ENCODE peak calls at places on chromosome 5, in five cellular contexts. C is H1, Y is IMR-90, W is neuronal stem cell, I is H9. E is an unnamed sample.

GRCh38 chr5:39178171-39178570 is 41.2 kb downstream of the FYB1 start:
- DNase-seq in W (no peak), C (no peak), Y (peak), I (no peak), E (no peak)

GRCh38 chr5:126000533-126000932 is 422.7 kb upstream of the GRAMD2B start:
- DNase-seq in C (no peak), W (no peak), I (no peak), Y (no peak), E (no peak)

GRCh38 chr5:131792900-131793299 is 3.9 kb downstream of the FNIP1 start:
- DNase-seq in Y (no peak), W (no peak), C (no peak), I (no peak), E (no peak)

GRCh38 chr5:14806452-14806851 is 65.1 kb downstream of the ANKH start:
- DNase-seq in Y (peak), I (no peak), C (no peak), W (no peak), E (peak)

GRCh38 chr5:163473613-163474243 is 13.3 kb downstream of the HMMR start:
- DNase-seq in W (no peak), Y (no peak), I (no peak), C (no peak), E (peak)

GRCh38 chr5:37552770-37553719 is 173.9 kb downstream of the WDR70 start:
- DNase-seq in Y (peak), I (no peak), W (no peak), C (no peak), E (peak)

GRCh38 chr5:6543346-6543730 is 89.5 kb downstream of the NSUN2 start:
- DNase-seq in Y (no peak), I (no peak), C (no peak), W (no peak), E (no peak)

GRCh38 chr5:116396700-116397099 is 177.9 kb downstream of the SEMA6A start:
- DNase-seq in Y (no peak), C (no peak), W (no peak), I (no peak), E (no peak)

GRCh38 chr5:79107020-79107796 is 4.4 kb upstream of the BHMT start:
- DNase-seq in W (no peak), C (no peak), I (no peak), Y (peak), E (peak)

GRCh38 chr5:16179511-16179935 is at the start of gene MARCHF11:
- DNase-seq in C (no peak), W (peak), Y (no peak), I (peak), E (no peak)

GRCh38 chr5:148910686-148911361 is 84.4 kb downstream of the ADRB2 start:
- DNase-seq in I (no peak), Y (peak), W (no peak), C (no peak), E (peak)

GRCh38 chr5:127757576-127757975 is 54.4 kb downstream of the CCDC192 start:
- DNase-seq in W (peak), Y (peak), C (no peak), I (no peak), E (peak)

GRCh38 chr5:88729476-88730182 is 153.4 kb downstream of the MEF2C start:
- DNase-seq in I (peak), W (peak), Y (peak), C (no peak), E (peak)

GRCh38 chr5:150661086-150661485 is at the start of gene MYOZ3:
- DNase-seq in I (peak), C (no peak), W (no peak), Y (no peak), E (no peak)

GRCh38 chr5:113202904-113203716 is 226.5 kb downstream of the DCP2 start:
- DNase-seq in Y (peak), C (no peak), I (peak), W (peak), E (peak)

GRCh38 chr5:148998174-148998797 is 64.6 kb downstream of the SH3TC2 start:
- DNase-seq in C (no peak), I (no peak), Y (peak), W (peak), E (peak)

GRCh38 chr5:80754900-80755299 is 100.1 kb upstream of the DHFR start:
- DNase-seq in W (peak), Y (peak), C (no peak), I (no peak), E (peak)

GRCh38 chr5:48192-48591 is 43.8 kb upstream of the PLEKHG4B start:
- DNase-seq in C (no peak), I (peak), Y (no peak), W (no peak), E (no peak)

GRCh38 chr5:757346-757930 is 27.1 kb downstream of the ZDHHC11B start:
- DNase-seq in C (no peak), I (peak), W (no peak), Y (no peak), E (no peak)

GRCh38 chr5:52881468-52881867 is 93.8 kb downstream of the ITGA1 start:
- DNase-seq in W (no peak), C (no peak), I (no peak), Y (no peak), E (no peak)

GRCh38 chr5:59483971-59484472 is 409.5 kb downstream of the PDE4D start:
- DNase-seq in I (no peak), W (no peak), Y (peak), C (peak), E (peak)

GRCh38 chr5:146662229-146662628 is 146.2 kb upstream of the GPR151 start:
- DNase-seq in C (no peak), Y (no peak), I (no peak), W (no peak), E (peak)

GRCh38 chr5:74314906-74315305 is 325.6 kb downstream of the ENC1 start:
- DNase-seq in W (no peak), I (no peak), C (no peak), Y (no peak), E (no peak)

GRCh38 chr5:122311888-122312669 is at the start of gene SNCAIP:
- DNase-seq in W (peak), Y (peak), C (no peak), I (peak), E (peak)

GRCh38 chr5:89572696-89573095 is 689.7 kb upstream of the MEF2C start:
- DNase-seq in Y (peak), I (no peak), C (no peak), W (no peak), E (peak)

GRCh38 chr5:180799194-180799593 is 3.4 kb downstream of the MGAT1 start:
- DNase-seq in I (peak), C (no peak), W (no peak), Y (no peak), E (no peak)

GRCh38 chr5:43036856-43037711 is 3.0 kb downstream of the ANXA2R start:
- DNase-seq in W (no peak), Y (peak), I (peak), C (no peak), E (no peak)
- H3K18ac ChIP-seq in W (no peak), Y (peak), I (no peak), C (no peak), E (peak)

GRCh38 chr5:151771259-151772028 is at the start of gene G3BP1:
- DNase-seq in Y (peak), I (peak), C (peak), W (peak), E (peak)
- H4K91ac ChIP-seq in Y (peak), I (peak), C (peak), W (peak), E (peak)

GRCh38 chr5:81767097-81767496 is 16.2 kb upstream of the SSBP2 start:
- DNase-seq in W (no peak), C (no peak), I (no peak), Y (no peak), E (no peak)
- H2AFZ ChIP-seq in W (peak), C (peak), I (no peak), Y (no peak), E (no peak)

DNA sequence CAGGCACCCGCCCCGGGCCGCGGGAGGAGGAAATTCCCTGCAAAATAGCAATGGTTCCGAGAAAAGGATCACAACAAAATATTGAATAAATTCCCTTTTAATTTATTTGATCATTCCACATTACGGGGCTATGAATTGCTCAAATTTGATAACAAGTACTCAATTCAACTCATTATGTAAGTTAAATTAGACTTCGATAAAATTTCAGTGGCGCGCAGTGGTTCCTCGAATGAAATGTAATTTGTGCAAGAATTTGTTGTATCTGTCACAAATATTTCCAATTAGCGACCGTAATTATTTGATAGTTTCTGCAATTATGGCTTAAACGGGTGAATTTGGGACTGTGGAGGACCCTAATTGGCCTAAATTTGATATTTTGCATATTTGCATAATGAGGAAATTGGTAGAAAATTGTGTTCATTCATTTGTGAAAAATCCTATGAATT is 76.0 kb upstream of the TBCA start:
- DNase-seq in W (no peak), I (no peak), C (no peak), Y (no peak), E (no peak)
- H3K18ac ChIP-seq in W (peak), I (no peak), C (no peak), Y (no peak), E (no peak)

GRCh38 chr5:33212900-33213299 is 227.9 kb upstream of the TARS1 start:
- DNase-seq in C (no peak), I (no peak), W (no peak), Y (no peak), E (no peak)
- H4K91ac ChIP-seq in C (no peak), I (no peak), W (no peak), Y (no peak), E (no peak)

GRCh38 chr5:68140763-68141162 is 74.8 kb upstream of the PIK3R1 start:
- DNase-seq in C (no peak), W (no peak), Y (no peak), I (no peak), E (no peak)
- H2AFZ ChIP-seq in C (no peak), W (no peak), Y (no peak), I (no peak), E (no peak)

GRCh38 chr5:97102010-97102470 is 40.4 kb downstream of the LIX1 start:
- DNase-seq in W (no peak), I (peak), Y (no peak), C (peak), E (no peak)
- H3K18ac ChIP-seq in W (no peak), I (no peak), Y (no peak), C (peak), E (peak)

GRCh38 chr5:65076251-65076869 is 307.6 kb downstream of the CWC27 start:
- DNase-seq in C (no peak), I (peak), Y (peak), W (no peak), E (peak)
- H4K91ac ChIP-seq in C (no peak), I (no peak), Y (peak), W (no peak), E (no peak)

DNA sequence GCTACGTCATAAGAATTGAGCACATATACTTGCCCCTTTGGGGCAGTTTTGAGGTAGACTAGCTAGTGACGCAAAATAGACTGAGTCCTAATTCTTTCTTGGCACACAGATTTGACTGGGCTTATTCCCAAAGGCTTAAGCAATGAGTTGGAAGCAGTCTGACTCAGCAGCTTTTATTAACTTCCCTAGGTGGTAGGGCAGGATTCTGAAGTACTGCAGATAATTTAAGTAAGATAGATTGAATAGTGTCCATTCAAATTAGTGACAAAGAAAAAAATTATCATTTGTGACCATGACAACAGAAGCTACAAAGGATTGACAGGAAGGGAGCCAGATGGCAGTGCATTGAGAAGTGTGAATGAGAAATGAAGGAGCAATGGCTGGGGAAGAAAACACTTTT is 649.4 kb downstream of the CDH9 start:
- DNase-seq in I (no peak), C (no peak), Y (no peak), W (no peak), E (no peak)
- H2AFZ ChIP-seq in I (no peak), C (peak), Y (no peak), W (peak), E (no peak)

DNA sequence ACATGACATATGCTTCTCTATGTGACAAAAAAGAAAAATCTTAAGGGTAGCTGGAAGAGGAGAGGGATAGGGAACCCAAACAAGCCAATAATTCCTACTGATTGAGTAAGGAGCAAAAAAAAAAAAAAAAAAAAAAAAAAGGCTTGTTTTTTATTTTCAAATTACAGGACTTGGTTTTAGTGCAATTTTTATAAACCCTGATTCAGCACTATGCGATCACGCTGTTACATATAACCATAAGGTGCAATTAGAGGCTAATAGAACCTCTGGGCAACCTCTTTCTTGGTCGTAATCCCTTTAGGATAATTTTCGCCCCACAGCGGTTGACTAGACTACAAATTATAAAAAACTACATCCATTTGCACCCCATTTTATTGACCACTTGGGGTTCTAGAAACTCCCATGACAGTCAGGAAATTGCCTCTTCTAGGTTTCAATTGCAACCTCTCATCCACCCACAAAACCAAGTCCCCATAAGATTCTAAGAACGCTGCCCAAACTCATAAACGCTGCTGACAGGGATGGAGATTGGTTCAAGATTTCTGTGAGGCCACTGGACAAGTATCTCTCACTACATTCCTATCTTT is 44.2 kb upstream of the RAI14 start:
- DNase-seq in Y (no peak), C (no peak), I (no peak), W (no peak), E (no peak)
- H3K18ac ChIP-seq in Y (no peak), C (no peak), I (no peak), W (no peak), E (no peak)

E was measured in mesenchymal stem cell.